ENCODE peak calls at places on chromosomes 6 and 20, in five cellular contexts. One of them, this sample, is unnamed.

GRCh38 chr6:137874204-137875001 is 7.3 kb downstream of the TNFAIP3 start:
- DNase-seq in GM12891: no peak
- DNase-seq in H1: no peak
- DNase-seq in GM12878: no peak
- DNase-seq in HepG2: no peak
- DNase-seq in this sample: no peak

GRCh38 chr20:9615766-9616454 is 101.5 kb downstream of the LAMP5 start:
- DNase-seq in GM12891: peak; percentile 25
- DNase-seq in H1: no peak
- DNase-seq in GM12878: peak; percentile 57
- DNase-seq in HepG2: no peak
- DNase-seq in this sample: no peak

GRCh38 chr6:27157461-27158315 is 89.8 kb upstream of the PRSS16 start:
- DNase-seq in GM12891: no peak
- DNase-seq in H1: no peak
- DNase-seq in GM12878: peak; percentile 66
- DNase-seq in HepG2: peak; percentile 47
- DNase-seq in this sample: no peak

GRCh38 chr20:31721408-31722332 is 998 bp downstream of the BCL2L1 start:
- DNase-seq in GM12891: no peak
- DNase-seq in H1: no peak
- DNase-seq in GM12878: no peak
- DNase-seq in HepG2: no peak
- DNase-seq in this sample: no peak

GRCh38 chr6:31068738-31069340 is 43.5 kb downstream of the C6orf15 start:
- DNase-seq in GM12891: peak; percentile 79
- DNase-seq in H1: peak; percentile 36
- DNase-seq in GM12878: no peak
- DNase-seq in HepG2: peak; percentile 73
- DNase-seq in this sample: peak; percentile 44

GRCh38 chr6:102746941-102747340 is 1353.4 kb downstream of the GRIK2 start:
- DNase-seq in GM12891: no peak
- DNase-seq in H1: no peak
- DNase-seq in GM12878: no peak
- DNase-seq in HepG2: no peak
- DNase-seq in this sample: no peak

GRCh38 chr6:30344868-30345671 is at the start of gene RPP21:
- DNase-seq in GM12891: peak; percentile 95
- DNase-seq in H1: no peak
- DNase-seq in GM12878: no peak
- DNase-seq in HepG2: peak; percentile 75
- DNase-seq in this sample: peak; percentile 96

GRCh38 chr6:159969204-159969912 is 476 bp downstream of the IGF2R start:
- DNase-seq in GM12891: no peak
- DNase-seq in H1: no peak
- DNase-seq in GM12878: no peak
- DNase-seq in HepG2: no peak
- DNase-seq in this sample: no peak

GRCh38 chr6:25417206-25417605 is 138.0 kb downstream of the CARMIL1 start:
- DNase-seq in GM12891: no peak
- DNase-seq in H1: no peak
- DNase-seq in GM12878: no peak
- DNase-seq in HepG2: no peak
- DNase-seq in this sample: no peak

GRCh38 chr20:41592516-41593192 is 25.5 kb downstream of the CHD6 start:
- DNase-seq in GM12891: no peak
- DNase-seq in H1: no peak
- DNase-seq in GM12878: no peak
- DNase-seq in HepG2: no peak
- DNase-seq in this sample: no peak

GRCh38 chr6:43243649-43244321 is 504 bp downstream of the TTBK1 start:
- DNase-seq in GM12891: no peak
- DNase-seq in H1: no peak
- DNase-seq in GM12878: no peak
- DNase-seq in HepG2: no peak
- DNase-seq in this sample: peak; percentile 17

GRCh38 chr6:43247115-43247999 is 4.1 kb downstream of the TTBK1 start:
- DNase-seq in GM12891: peak; percentile 100
- DNase-seq in H1: peak; percentile 58
- DNase-seq in GM12878: no peak
- DNase-seq in HepG2: peak; percentile 58
- DNase-seq in this sample: peak; percentile 99

GRCh38 chr6:43246301-43247114 is 3.2 kb downstream of the TTBK1 start:
- DNase-seq in GM12891: no peak
- DNase-seq in H1: peak; percentile 82
- DNase-seq in GM12878: no peak
- DNase-seq in HepG2: peak; percentile 55
- DNase-seq in this sample: no peak

GRCh38 chr6:43239054-43239453 is 4.2 kb upstream of the TTBK1 start:
- DNase-seq in GM12891: no peak
- DNase-seq in H1: no peak
- DNase-seq in GM12878: no peak
- DNase-seq in HepG2: no peak
- DNase-seq in this sample: no peak

GRCh38 chr6:43242908-43243648 is at the start of gene TTBK1:
- DNase-seq in GM12891: no peak
- DNase-seq in H1: no peak
- DNase-seq in GM12878: no peak
- DNase-seq in HepG2: no peak
- DNase-seq in this sample: no peak
- TF ChIP-seq TAF1 in GM12891: no peak
- TF ChIP-seq TAF1 in H1: no peak
- TF ChIP-seq TAF1 in GM12878: no peak
- TF ChIP-seq TAF1 in HepG2: no peak
- TF ChIP-seq TAF1 in this sample: no peak

DNA sequence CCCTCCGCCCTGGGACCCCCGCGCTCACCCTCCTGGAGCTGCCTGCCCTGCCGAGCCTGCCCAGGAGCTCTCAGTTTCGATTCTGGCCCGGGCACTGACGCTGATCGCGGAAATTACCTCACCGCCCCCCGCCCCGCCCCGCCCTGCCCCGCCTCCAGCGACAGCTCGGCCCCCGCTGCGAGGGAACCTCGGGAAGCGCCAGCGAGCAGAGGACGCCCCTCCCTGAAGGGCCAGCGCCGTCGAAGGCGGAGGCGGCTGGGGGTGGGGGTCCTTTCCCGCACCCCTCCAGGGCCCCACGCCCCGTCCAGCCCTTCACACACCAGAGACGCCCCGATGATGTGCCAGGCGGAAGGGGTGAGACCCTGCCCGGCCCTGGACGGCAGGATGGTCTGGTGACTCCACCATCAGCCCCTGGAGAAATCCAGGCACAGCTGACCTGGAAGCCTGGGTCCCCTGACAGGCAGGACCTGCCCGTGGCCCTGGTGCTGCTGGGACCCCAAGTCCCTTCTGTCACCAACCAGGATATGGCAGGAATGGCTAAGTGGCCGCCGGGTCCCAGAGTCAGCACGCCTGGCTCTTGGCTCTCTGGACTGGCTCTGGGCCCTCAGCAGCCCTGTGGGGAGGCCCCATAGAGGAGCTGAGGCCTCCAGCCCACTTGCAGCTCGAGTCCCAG is at the start of gene HELZ2:
- DNase-seq in GM12891: peak; percentile 84
- DNase-seq in H1: no peak
- DNase-seq in GM12878: no peak
- DNase-seq in HepG2: peak; percentile 53
- DNase-seq in this sample: peak; percentile 86
- TF ChIP-seq POLR2A in GM12891: no peak
- TF ChIP-seq POLR2A in H1: no peak
- TF ChIP-seq POLR2A in GM12878: peak; percentile 65
- TF ChIP-seq POLR2A in HepG2: no peak
- TF ChIP-seq POLR2A in this sample: no peak

DNA sequence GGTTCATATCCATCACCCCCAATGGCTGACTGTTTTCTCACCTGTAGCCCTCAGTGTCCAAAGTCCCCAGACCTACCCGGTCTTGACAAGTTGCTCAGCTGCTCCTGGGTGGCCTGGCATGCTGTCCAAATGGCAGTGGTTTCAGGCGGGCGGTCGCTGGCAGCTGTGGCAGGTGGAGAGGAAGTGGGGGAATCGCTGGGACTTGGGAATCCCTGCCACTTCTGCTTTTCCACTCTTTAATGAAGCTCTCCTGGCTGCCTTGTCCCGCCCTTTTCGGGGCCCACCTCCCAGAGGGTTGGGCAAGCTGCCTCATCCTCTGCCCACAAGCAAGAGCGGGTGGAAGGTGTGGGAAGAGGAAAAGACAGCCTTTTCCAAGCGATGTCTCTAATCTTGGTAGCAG is at the start of gene OCSTAMP:
- DNase-seq in GM12891: no peak
- DNase-seq in H1: no peak
- DNase-seq in GM12878: no peak
- DNase-seq in HepG2: no peak
- DNase-seq in this sample: no peak
- TF ChIP-seq POLR2AphosphoS5 in GM12891: no peak
- TF ChIP-seq POLR2AphosphoS5 in H1: no peak
- TF ChIP-seq POLR2AphosphoS5 in GM12878: no peak
- TF ChIP-seq POLR2AphosphoS5 in HepG2: no peak
- TF ChIP-seq POLR2AphosphoS5 in this sample: no peak

GRCh38 chr6:115733426-115733825 is 327.3 kb downstream of the FRK start:
- DNase-seq in GM12891: no peak
- DNase-seq in H1: no peak
- DNase-seq in GM12878: no peak
- DNase-seq in HepG2: no peak
- DNase-seq in this sample: no peak

GRCh38 chr6:115728171-115728570 is 332.5 kb downstream of the FRK start:
- DNase-seq in GM12891: no peak
- DNase-seq in H1: no peak
- DNase-seq in GM12878: no peak
- DNase-seq in HepG2: no peak
- DNase-seq in this sample: no peak

GRCh38 chr6:115729036-115729435 is 331.7 kb downstream of the FRK start:
- DNase-seq in GM12891: no peak
- DNase-seq in H1: no peak
- DNase-seq in GM12878: no peak
- DNase-seq in HepG2: no peak
- DNase-seq in this sample: no peak
- TF ChIP-seq TAF1 in GM12891: no peak
- TF ChIP-seq TAF1 in H1: no peak
- TF ChIP-seq TAF1 in GM12878: no peak
- TF ChIP-seq TAF1 in HepG2: no peak
- TF ChIP-seq TAF1 in this sample: no peak

GRCh38 chr6:108844632-108845031 is 3.6 kb upstream of the ARMC2 start:
- DNase-seq in GM12891: no peak
- DNase-seq in H1: no peak
- DNase-seq in GM12878: no peak
- DNase-seq in HepG2: no peak
- DNase-seq in this sample: no peak

GRCh38 chr6:108850669-108851467 is 2.6 kb downstream of the ARMC2 start:
- DNase-seq in GM12891: no peak
- DNase-seq in H1: no peak
- DNase-seq in GM12878: no peak
- DNase-seq in HepG2: peak; percentile 15
- DNase-seq in this sample: no peak

GRCh38 chr6:108847738-108848115 is 495 bp upstream of the ARMC2 start:
- DNase-seq in GM12891: no peak
- DNase-seq in H1: no peak
- DNase-seq in GM12878: no peak
- DNase-seq in HepG2: no peak
- DNase-seq in this sample: no peak

GRCh38 chr6:108846628-108847027 is 1.6 kb upstream of the ARMC2 start:
- DNase-seq in GM12891: no peak
- DNase-seq in H1: no peak
- DNase-seq in GM12878: no peak
- DNase-seq in HepG2: no peak
- DNase-seq in this sample: no peak

GRCh38 chr6:108848116-108848868 is at the start of gene ARMC2:
- DNase-seq in GM12891: peak; percentile 76
- DNase-seq in H1: peak; percentile 73
- DNase-seq in GM12878: peak; percentile 38
- DNase-seq in HepG2: peak; percentile 74
- DNase-seq in this sample: peak; percentile 80
- TF ChIP-seq POLR2A in GM12891: no peak
- TF ChIP-seq POLR2A in H1: no peak
- TF ChIP-seq POLR2A in GM12878: no peak
- TF ChIP-seq POLR2A in HepG2: no peak
- TF ChIP-seq POLR2A in this sample: no peak

This sample was measured in GM12892.